ENCODE peak calls at places on chromosomes 5 and 9, in seven cellular contexts. A is prostate gland, G is osteoblast, S is PC-9, E is Panc1, M is transverse colon, I is cardiac muscle cell. X is an unnamed sample.

GRCh38 chr5:171648279-171648774 is 137.3 kb upstream of the SMIM23 start:
- DNase-seq in A (no peak), G (no peak), S (no peak), E (no peak), M (no peak), I (no peak), X (no peak)

GRCh38 chr9:123686131-123686848 is 243.6 kb downstream of the DENND1A start:
- DNase-seq in A (peak; percentile 33), G (no peak), S (peak; percentile 36), E (no peak), M (peak; percentile 71), I (peak; percentile 59), X (no peak)

GRCh38 chr5:157994271-157994691 is 135.3 kb upstream of the CLINT1 start:
- DNase-seq in A (no peak), G (no peak), S (peak; percentile 40), E (no peak), M (no peak), I (no peak), X (no peak)

GRCh38 chr5:132426525-132427138 is 57.1 kb downstream of the SLC22A5 start:
- DNase-seq in A (no peak), G (peak; percentile 94), S (peak; percentile 93), E (no peak), M (peak; percentile 86), I (no peak), X (peak; percentile 89)

GRCh38 chr9:73243078-73243477 is 91.4 kb downstream of the ANXA1 start:
- DNase-seq in A (no peak), G (no peak), S (no peak), E (no peak), M (no peak), I (no peak), X (no peak)

GRCh38 chr5:173807150-173807784 is 80.9 kb upstream of the CPEB4 start:
- DNase-seq in A (peak; percentile 20), G (no peak), S (no peak), E (no peak), M (no peak), I (no peak), X (no peak)

GRCh38 chr5:5209101-5209500 is 69.0 kb downstream of the ADAMTS16 start:
- DNase-seq in A (peak; percentile 81), G (no peak), S (no peak), E (no peak), M (no peak), I (no peak), X (no peak)

GRCh38 chr5:2666081-2666480 is 85.4 kb downstream of the IRX2 start:
- DNase-seq in A (no peak), G (no peak), S (no peak), E (no peak), M (no peak), I (peak; percentile 39), X (no peak)

GRCh38 chr5:83632874-83633273 is 87.8 kb downstream of the HAPLN1 start:
- DNase-seq in A (no peak), G (peak; percentile 69), S (peak; percentile 85), E (no peak), M (no peak), I (peak; percentile 2), X (peak; percentile 41)

GRCh38 chr5:94329115-94329514 is 289.3 kb downstream of the KIAA0825 start:
- DNase-seq in A (no peak), G (no peak), S (no peak), E (no peak), M (no peak), I (peak; percentile 2), X (no peak)

GRCh38 chr5:94326579-94326978 is 291.8 kb downstream of the KIAA0825 start:
- DNase-seq in A (no peak), G (no peak), S (no peak), E (peak; percentile 25), M (no peak), I (no peak), X (no peak)
- TF ChIP-seq CTCF in A (no peak), G (no peak), S (no peak), E (peak; percentile 40), M (no peak), I (no peak), X (no peak)

DNA sequence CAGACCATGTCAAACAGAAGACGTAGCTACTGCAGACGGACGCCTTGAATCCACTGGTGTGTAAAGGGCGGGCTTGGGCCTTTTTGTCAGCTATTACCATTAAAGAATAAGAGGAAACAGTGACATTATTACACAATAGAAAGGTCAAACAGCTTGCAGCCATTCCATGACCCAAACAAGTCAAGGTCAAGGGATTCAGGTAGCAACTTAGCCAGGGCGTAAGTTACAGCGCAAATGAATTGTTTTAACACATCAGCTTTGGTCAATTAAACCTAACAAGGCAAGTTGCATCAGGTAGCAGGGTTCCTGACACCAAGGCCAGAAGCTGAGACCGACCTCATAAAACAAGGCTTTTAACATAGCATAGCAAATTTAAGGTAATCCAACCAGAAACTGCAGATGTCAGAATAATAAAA is 15.3 kb downstream of the NFIB start:
- DNase-seq in A (no peak), G (no peak), S (no peak), E (no peak), M (no peak), I (no peak), X (no peak)
- H3K4me3 ChIP-seq in A (no peak overlapping the region), G (no peak overlapping the region), S (no peak overlapping the region), E (no peak overlapping the region), M (no peak overlapping the region), I (no peak overlapping the region), X (no peak overlapping the region)

GRCh38 chr5:10391130-10391529 is 37.6 kb downstream of the MARCHF6 start:
- DNase-seq in A (no peak), G (no peak), S (no peak), E (no peak), M (no peak), I (no peak), X (no peak)
- H3K36me3 ChIP-seq in A (no peaks in the 10 kb centered on the region), G (peaks cover 58% of the 10 kb centered on the region), S (peaks cover 52% of the 10 kb centered on the region), E (peaks cover 20% of the 10 kb centered on the region), M (peaks cover 67% of the 10 kb centered on the region), I (peaks cover 58% of the 10 kb centered on the region), X (no peaks in the 10 kb centered on the region)

GRCh38 chr5:143685416-143685815 is 126.5 kb upstream of the HMHB1 start:
- DNase-seq in A (peak; percentile 8), G (no peak), S (no peak), E (no peak), M (no peak), I (no peak), X (no peak)
- TF ChIP-seq CTCF in A (no peak), G (peak; percentile 62), S (peak; percentile 55), E (peak; percentile 28), M (no peak), I (peak; percentile 50), X (no peak)

DNA sequence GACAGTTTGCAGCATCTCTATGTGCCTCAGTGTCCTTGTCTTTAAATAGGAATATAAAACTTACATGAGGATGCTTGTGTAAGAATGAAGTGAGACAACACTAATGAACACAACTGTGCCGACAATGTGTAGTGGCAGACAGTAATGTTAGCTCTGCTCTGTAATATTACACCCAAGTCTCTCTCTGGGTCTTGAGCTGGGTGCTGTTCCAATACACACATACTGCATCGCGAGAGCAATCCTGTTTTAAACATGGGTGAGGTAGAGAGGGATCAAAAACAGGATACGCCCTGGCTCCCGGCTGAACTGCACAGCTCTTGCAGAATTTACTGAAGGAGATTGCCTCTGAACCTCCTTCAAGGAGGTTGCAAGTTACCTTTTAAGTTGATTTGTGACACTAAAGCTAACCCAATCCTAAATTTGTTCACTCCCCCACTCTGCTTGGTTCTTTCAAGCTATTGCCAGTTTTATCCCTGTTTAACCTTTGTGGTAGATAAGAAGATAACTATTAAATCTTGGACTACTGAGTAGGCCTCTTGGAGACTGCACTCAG is 155.2 kb upstream of the ISL1 start:
- DNase-seq in A (no peak), G (no peak), S (no peak), E (no peak), M (no peak), I (peak; percentile 21), X (no peak)
- H3K4me3 ChIP-seq in A (no peak overlapping the region), G (no peak overlapping the region), S (no peak overlapping the region), E (no peak overlapping the region), M (no peak overlapping the region), I (no peak overlapping the region), X (no peak overlapping the region)

GRCh38 chr9:131173995-131174394 is 48.6 kb downstream of the NUP214 start:
- DNase-seq in A (no peak), G (no peak), S (no peak), E (no peak), M (no peak), I (no peak), X (no peak)
- H3K36me3 ChIP-seq in A (no peaks in the 10 kb centered on the region), G (peaks cover 30% of the 10 kb centered on the region), S (peaks cover 13% of the 10 kb centered on the region), E (peaks cover 2% of the 10 kb centered on the region), M (peaks cover 39% of the 10 kb centered on the region), I (peaks cover 28% of the 10 kb centered on the region), X (no peaks in the 10 kb centered on the region)

X was measured in kidney epithelial cell.